ENCODE peak calls at places on chromosomes 3 and 15, in eight cellular contexts. T is activated CD4-positive, alpha-beta memory T cell treated with anti-CD3 and anti-CD28 coated beads, Interleukin-2, amount 10 ng/mL, durations not matched to agents 7 days and 5 days; W is activated T-cell treated with anti-CD3 and anti-CD28 coated beads for 1 hour; Q is fibroblast of gingiva; A is A549; J is stimulated activated naive CD8-positive, alpha-beta T cell treated with anti-CD3 and anti-CD28 coated beads, Interleukin-15, amount 100 ng/mL, for 72 hours; D is Daoy; F is HEK293T. H is an unnamed sample.

GRCh38 chr3:5126586-5126985 is 4.5 kb downstream of the ARL8B start:
- DNase-seq in T (no peak), D (no peak), A (no peak), W (no peak), Q (peak), F (no peak), J (no peak), H (no peak)

GRCh38 chr3:151838574-151839312 is 24.8 kb downstream of the AADAC start:
- DNase-seq in Q (peak), W (peak), D (peak), T (peak), F (peak), J (peak), A (peak), H (no peak)

GRCh38 chr15:45855907-45856579 is 221.2 kb downstream of the SQOR start:
- DNase-seq in F (no peak), W (no peak), D (no peak), T (no peak), A (no peak), Q (no peak), J (no peak), H (no peak)

GRCh38 chr3:185961675-185962232 is 23.9 kb upstream of the TRA2B start:
- DNase-seq in T (no peak), Q (no peak), A (no peak), J (peak), F (no peak), D (no peak), W (no peak), H (no peak)

GRCh38 chr3:188712257-188712924 is 459.4 kb upstream of the TPRG1 start:
- DNase-seq in J (no peak), F (no peak), Q (peak), D (peak), W (no peak), A (no peak), T (no peak), H (no peak)

GRCh38 chr3:150421799-150422548 is 13.9 kb downstream of the TSC22D2 start:
- DNase-seq in F (no peak), T (no peak), A (no peak), W (no peak), Q (peak), D (no peak), J (no peak), H (no peak)

GRCh38 chr3:55180936-55181535 is 253.2 kb upstream of the LRTM1 start:
- DNase-seq in T (no peak), Q (peak), W (no peak), A (no peak), F (peak), J (peak), D (no peak), H (peak)

GRCh38 chr3:59189561-59190338 is 139.9 kb upstream of the CFAP20DC start:
- DNase-seq in J (no peak), F (no peak), A (no peak), D (no peak), T (no peak), W (no peak), Q (no peak), H (no peak)

GRCh38 chr15:64842099-64842940 is 605 bp downstream of the PLEKHO2 start:
- DNase-seq in F (no peak), A (peak), D (peak), T (no peak), Q (peak), J (no peak), W (no peak), H (no peak)

GRCh38 chr3:41991399-41991798 is 29.5 kb upstream of the ULK4 start:
- DNase-seq in D (no peak), Q (no peak), T (no peak), J (no peak), W (no peak), A (no peak), F (no peak), H (no peak)

GRCh38 chr3:21435871-21436270 is 315.1 kb downstream of the ZNF385D start:
- DNase-seq in W (no peak), A (no peak), J (no peak), Q (peak), D (no peak), F (no peak), T (no peak), H (no peak)

GRCh38 chr15:54660356-54660755 is 536.4 kb downstream of the RSL24D1 start:
- DNase-seq in T (no peak), F (no peak), D (no peak), J (no peak), W (no peak), A (no peak), Q (no peak), H (no peak)

H was measured in dorsolateral prefrontal cortex.